ENCODE peak calls at places on chromosomes 2 and 18, in nine cellular contexts. Y is sigmoid colon, E is H54, J is GDM1, S is BJ, A is neural crest cell, P is lung microvascular endothelial cell, V is H7, B is hippocampal formation. Z is an unnamed sample.

GRCh38 chr2:160538115-160538514 is 44.5 kb upstream of the RBMS1 start:
- DNase-seq in Y (no peak), E (no peak), J (no peak), S (no peak), A (no peak), P (no peak), V (no peak), B (no peak), Z (no peak)

GRCh38 chr2:191566347-191566746 is 111.6 kb upstream of the NABP1 start:
- DNase-seq in Y (no peak), E (peak), J (peak), S (no peak), A (peak), P (peak), V (peak), B (peak), Z (peak)

GRCh38 chr18:24421831-24422230 is 4.6 kb upstream of the IMPACT start:
- DNase-seq in Y (no peak), E (no peak), J (no peak), S (no peak), A (no peak), P (no peak), V (no peak), B (no peak), Z (no peak)

GRCh38 chr2:19474128-19474527 is 115.7 kb upstream of the OSR1 start:
- DNase-seq in Y (peak), E (no peak), J (peak), S (peak), A (no peak), P (no peak), V (no peak), B (peak), Z (peak)

GRCh38 chr2:30280596-30281434 is 49.5 kb downstream of the LBH start:
- DNase-seq in Y (no peak), E (no peak), J (no peak), S (no peak), A (no peak), P (no peak), V (no peak), B (no peak), Z (no peak)

GRCh38 chr2:225276207-225276606 is 123.3 kb upstream of the NYAP2 start:
- DNase-seq in Y (no peak), E (no peak), J (no peak), S (no peak), A (no peak), P (no peak), V (no peak), B (no peak), Z (no peak)

GRCh38 chr18:44796505-44797198 is 116.0 kb downstream of the SETBP1 start:
- DNase-seq in Y (no peak), E (no peak), J (no peak), S (no peak), A (no peak), P (no peak), V (no peak), B (no peak), Z (no peak)

GRCh38 chr2:98839292-98839691 is 96.7 kb downstream of the CRACDL start:
- DNase-seq in Y (no peak), E (no peak), J (no peak), S (no peak), A (no peak), P (no peak), V (no peak), B (no peak), Z (no peak)

GRCh38 chr2:189177441-189177840 is 2.1 kb downstream of the COL5A2 start:
- DNase-seq in Y (no peak), E (no peak), J (no peak), S (no peak), A (no peak), P (no peak), V (no peak), B (no peak), Z (no peak)

GRCh38 chr2:19887508-19887907 is 14.3 kb downstream of the TTC32 start:
- DNase-seq in Y (no peak), E (no peak), J (no peak), S (no peak), A (no peak), P (no peak), V (peak), B (no peak), Z (no peak)

GRCh38 chr2:217045725-217046475 is 186.0 kb upstream of the TNP1 start:
- DNase-seq in Y (no peak), E (no peak), J (no peak), S (no peak), A (no peak), P (no peak), V (no peak), B (no peak), Z (no peak)

GRCh38 chr2:169822785-169823392 is 1.8 kb downstream of the METTL5 start:
- DNase-seq in Y (no peak), E (no peak), J (no peak), S (no peak), A (no peak), P (no peak), V (no peak), B (no peak), Z (no peak)

GRCh38 chr2:97688062-97688827 is 18.7 kb downstream of the C2orf92 start:
- DNase-seq in Y (no peak), E (no peak), J (no peak), S (no peak), A (no peak), P (no peak), V (no peak), B (no peak), Z (no peak)

GRCh38 chr2:65035544-65035943 is 20.7 kb upstream of the CEP68 start:
- DNase-seq in Y (no peak), E (no peak), J (no peak), S (no peak), A (no peak), P (no peak), V (no peak), B (no peak), Z (no peak)

GRCh38 chr2:219689676-219690628 is 62.5 kb downstream of the SLC4A3 start:
- DNase-seq in Y (no peak), E (peak), J (peak), S (no peak), A (peak), P (peak), V (peak), B (no peak), Z (no peak)

GRCh38 chr2:73255907-73256617 is 22.0 kb downstream of the CCT7 start:
- DNase-seq in Y (no peak), E (no peak), J (no peak), S (no peak), A (no peak), P (no peak), V (peak), B (no peak), Z (no peak)

GRCh38 chr2:239379641-239380170 is 21.1 kb downstream of the HDAC4 start:
- DNase-seq in Y (peak), E (no peak), J (no peak), S (no peak), A (no peak), P (no peak), V (peak), B (no peak), Z (no peak)

GRCh38 chr2:18078206-18078605 is 199.7 kb downstream of the KCNS3 start:
- DNase-seq in Y (no peak), E (no peak), J (no peak), S (no peak), A (no peak), P (no peak), V (no peak), B (no peak), Z (no peak)

Z was measured in HFF-Myc.